ENCODE peak calls at places on chromosomes 11 and 22, in seven cellular contexts. J is choroid plexus epithelial cell, R is A549, C is PC-9, A is brain microvascular endothelial cell, B is fibroblast of lung, D is ovary. Z is an unnamed sample.

GRCh38 chr11:13278620-13279486 is 1.3 kb downstream of the BMAL1 start:
- DNase-seq in D (no peak), B (no peak), C (no peak), A (no peak), J (no peak), R (no peak), Z (no peak)

GRCh38 chr11:86799680-86800075 is 664 bp upstream of the PRSS23 start:
- DNase-seq in D (peak), J (peak), R (peak), A (no peak), C (no peak), B (no peak), Z (no peak)

GRCh38 chr22:19827341-19828034 is 27.2 kb downstream of the GNB1L start:
- DNase-seq in D (no peak), R (no peak), B (no peak), C (no peak), A (no peak), J (peak), Z (peak)

GRCh38 chr22:49124588-49124987 is 703.1 kb downstream of the BRD1 start:
- DNase-seq in C (no peak), R (no peak), A (no peak), J (no peak), D (no peak), B (no peak), Z (no peak)

GRCh38 chr11:1442163-1442562 is 44.4 kb downstream of the MOB2 start:
- DNase-seq in R (peak), C (no peak), D (no peak), A (no peak), J (peak), B (no peak), Z (peak)

GRCh38 chr22:22086501-22087158 is 104.0 kb upstream of the TOP3B start:
- DNase-seq in D (no peak), A (no peak), C (no peak), R (no peak), B (peak), J (no peak), Z (no peak)

GRCh38 chr11:36002196-36002595 is 58.3 kb downstream of the LDLRAD3 start:
- DNase-seq in C (no peak), R (no peak), D (no peak), B (no peak), A (no peak), J (no peak), Z (no peak)

GRCh38 chr22:20953668-20954500 is 13.2 kb upstream of the AIFM3 start:
- DNase-seq in D (no peak), B (peak), R (peak), A (no peak), C (no peak), J (peak), Z (no peak)

GRCh38 chr11:10670099-10670498 is 23.5 kb downstream of the IRAG1 start:
- DNase-seq in D (no peak), B (no peak), J (no peak), R (no peak), A (no peak), C (no peak), Z (peak)

GRCh38 chr11:15453211-15453715 is 338.5 kb downstream of the INSC start:
- DNase-seq in B (no peak), J (no peak), A (no peak), R (no peak), D (no peak), C (no peak), Z (no peak)

GRCh38 chr11:128289048-128289447 is 298.3 kb downstream of the ETS1 start:
- DNase-seq in A (no peak), B (peak), D (no peak), R (no peak), C (no peak), J (no peak), Z (no peak)

GRCh38 chr11:80702264-80702663 is 1261.4 kb upstream of the TENM4 start:
- DNase-seq in A (peak), B (peak), D (no peak), C (no peak), R (no peak), J (peak), Z (no peak)

GRCh38 chr22:25666308-25666707 is 75.7 kb upstream of the MYO18B start:
- DNase-seq in J (no peak), R (peak), A (no peak), B (no peak), C (no peak), D (peak), Z (no peak)

GRCh38 chr11:11448626-11449025 is 95.6 kb upstream of the CSNK2A3 start:
- DNase-seq in B (no peak), R (no peak), C (no peak), J (no peak), A (no peak), D (no peak), Z (no peak)

GRCh38 chr11:93216511-93217121 is 18.8 kb upstream of the SLC36A4 start:
- DNase-seq in D (no peak), R (no peak), A (no peak), B (no peak), C (no peak), J (no peak), Z (no peak)

GRCh38 chr11:125175896-125176575 is 11.5 kb downstream of the PKNOX2 start:
- DNase-seq in A (no peak), C (no peak), R (no peak), J (peak), D (no peak), B (no peak), Z (no peak)

GRCh38 chr11:61907871-61908729 is 9.3 kb downstream of the RAB3IL1 start:
- DNase-seq in R (no peak), D (peak), B (no peak), J (no peak), C (no peak), A (no peak), Z (no peak)

GRCh38 chr22:19739911-19740449 is 16.6 kb downstream of the GP1BB start:
- DNase-seq in B (no peak), C (no peak), D (no peak), R (no peak), A (no peak), J (no peak), Z (no peak)

GRCh38 chr22:22720201-22720723 is 75.8 kb downstream of the GGTLC2 start:
- DNase-seq in J (peak), A (peak), R (peak), C (no peak), B (peak), D (no peak), Z (no peak)

GRCh38 chr11:74142624-74143023 is 28.2 kb downstream of the C2CD3 start:
- DNase-seq in D (no peak), B (peak), J (peak), C (no peak), A (no peak), R (no peak), Z (no peak)

GRCh38 chr11:12179521-12179920 is 69.1 kb downstream of the MICAL2 start:
- DNase-seq in B (no peak), D (no peak), J (no peak), C (no peak), A (no peak), R (no peak), Z (no peak)

GRCh38 chr11:78085972-78086371 is 6.3 kb upstream of the NDUFC2 start:
- DNase-seq in A (no peak), B (no peak), D (no peak), J (no peak), C (no peak), R (no peak), Z (no peak)

GRCh38 chr11:67267188-67268035 is 1.1 kb downstream of the GRK2 start:
- DNase-seq in D (peak), A (no peak), C (peak), J (no peak), B (no peak), R (no peak), Z (no peak)

GRCh38 chr11:62012451-62013265 is 45.2 kb upstream of the FTH1 start:
- DNase-seq in D (no peak), R (peak), A (peak), B (peak), J (peak), C (peak), Z (no peak)

GRCh38 chr11:12764187-12764914 is 90.1 kb downstream of the TEAD1 start:
- DNase-seq in B (no peak), C (no peak), R (no peak), D (no peak), J (peak), A (no peak), Z (no peak)

GRCh38 chr22:38755911-38756532 is at the start of gene SUN2:
- DNase-seq in A (peak), J (peak), D (peak), B (peak), C (peak), R (peak), Z (peak)

GRCh38 chr22:46815896-46816721 is 53.7 kb downstream of the TBC1D22A start:
- DNase-seq in J (peak), C (no peak), D (no peak), R (no peak), B (peak), A (no peak), Z (no peak)
- H3K4me3 ChIP-seq in J (no peak), C (no peak), D (no peak), R (no peak), B (no peak), A (no peak), Z (no peak)

DNA sequence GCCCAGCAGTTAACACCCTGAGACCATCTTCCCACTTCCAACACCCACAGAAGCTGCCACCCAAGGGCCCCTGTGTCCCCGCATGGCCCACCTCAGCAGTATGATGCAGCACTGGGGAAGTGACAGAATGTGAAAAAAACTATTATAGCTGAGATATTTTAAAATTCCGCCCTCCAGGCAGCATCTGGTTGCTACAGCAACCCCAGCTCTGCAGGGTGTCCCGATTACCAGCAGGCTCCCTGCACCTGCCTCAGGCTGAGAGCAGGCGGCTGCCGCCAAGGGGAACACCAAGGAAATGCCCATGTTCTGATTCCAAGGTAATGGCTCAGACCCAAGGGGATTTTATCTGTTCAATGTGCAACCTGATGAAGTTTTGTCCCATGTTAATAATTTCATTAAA is 10.5 kb upstream of the TMEM121B start:
- DNase-seq in C (no peak), B (no peak), J (peak), R (no peak), D (no peak), A (no peak), Z (no peak)
- H3K4me3 ChIP-seq in C (no peak), B (no peak), J (no peak), R (no peak), D (no peak), A (no peak), Z (no peak)

DNA sequence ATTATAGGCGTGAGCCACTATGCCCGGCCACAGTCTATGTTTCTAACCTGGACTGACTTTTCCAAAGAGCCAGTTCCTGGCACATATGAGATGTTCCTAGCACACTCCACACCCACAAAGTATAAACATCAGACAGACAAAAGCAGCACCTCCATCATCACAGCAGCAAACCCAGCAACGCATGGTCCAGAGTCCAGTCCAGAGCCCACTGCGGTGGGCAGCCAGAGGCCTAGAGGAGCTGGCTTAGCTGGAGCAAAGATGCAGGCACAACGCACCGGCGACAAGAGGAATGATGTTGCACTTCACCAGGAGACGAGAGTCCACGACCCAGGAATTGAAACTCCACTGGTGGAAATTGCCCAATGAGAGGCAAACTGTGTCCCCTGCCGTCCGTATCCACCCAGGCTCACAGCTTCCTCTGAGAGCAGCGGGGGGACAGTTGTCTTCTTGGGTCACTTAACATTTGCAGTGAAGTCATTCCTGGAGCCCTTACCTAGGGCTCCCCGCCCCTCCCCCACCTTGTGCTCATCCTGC is 36.6 kb downstream of the RPS6KA4 start:
- DNase-seq in A (no peak), C (no peak), R (no peak), B (no peak), J (no peak), D (no peak), Z (no peak)
- H3K4me3 ChIP-seq in A (no peak), C (no peak), R (no peak), B (no peak), J (no peak), D (no peak), Z (no peak)

DNA sequence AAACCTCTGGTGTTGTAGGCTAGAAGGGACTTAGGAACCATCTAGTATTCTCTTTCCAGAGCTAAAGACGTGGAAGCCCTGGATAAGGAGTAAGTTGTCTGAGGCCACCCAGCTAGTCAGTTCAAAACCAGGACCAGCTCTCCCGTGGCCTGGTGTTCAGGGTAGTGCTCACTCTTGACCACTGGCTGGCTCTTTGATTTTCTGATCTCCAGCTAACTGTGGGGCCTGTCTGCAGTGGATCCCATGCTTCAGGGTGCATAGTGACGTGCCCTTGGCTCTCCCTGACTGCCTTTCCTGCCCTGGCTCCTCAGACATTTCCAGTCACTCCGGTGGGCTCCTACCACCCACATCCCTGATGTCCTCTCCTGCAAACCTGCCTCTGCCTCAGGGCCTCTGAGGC is 1.3 kb downstream of the CLMP start:
- DNase-seq in D (no peak), J (peak), C (no peak), R (no peak), A (no peak), B (no peak), Z (no peak)
- H3K4me3 ChIP-seq in D (peak), J (peak), C (peak), R (peak), A (peak), B (peak), Z (no peak)

GRCh38 chr22:39967996-39968968 is 8.1 kb downstream of the TMA7B start:
- DNase-seq in D (no peak), B (no peak), C (no peak), J (no peak), R (no peak), A (no peak), Z (peak)
- H3K4me3 ChIP-seq in D (no peak), B (no peak), C (no peak), J (no peak), R (no peak), A (no peak), Z (no peak)

DNA sequence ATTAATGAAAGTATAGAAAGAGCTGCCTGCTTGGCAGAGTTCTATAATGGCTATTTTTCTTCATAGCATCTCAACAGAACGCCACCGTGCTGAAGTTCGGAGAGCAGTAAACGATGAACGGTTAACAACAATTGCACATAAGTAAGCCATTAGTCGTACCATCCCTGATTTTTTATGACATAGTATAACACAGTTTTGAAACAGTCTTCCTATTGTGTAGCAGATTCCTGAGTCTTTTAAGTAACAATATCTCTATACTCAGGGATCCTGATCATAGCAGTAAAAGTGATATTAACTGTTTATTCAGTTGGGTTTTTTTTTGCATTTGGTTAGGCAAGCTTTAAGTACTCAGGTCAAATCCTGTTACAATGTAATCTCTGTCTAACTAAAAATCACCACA is 8.4 kb downstream of the EMSY start:
- DNase-seq in A (no peak), J (no peak), B (no peak), C (no peak), R (no peak), D (no peak), Z (no peak)
- H3K4me3 ChIP-seq in A (no peak), J (no peak), B (no peak), C (no peak), R (no peak), D (no peak), Z (no peak)

Z was measured in LNCaP clone FGC.